ENCODE peak calls at places on chromosomes 13 and 19, in seven cellular contexts. One of them, this sample, is unnamed.

GRCh38 chr13:73074101-73074500 is 15.3 kb downstream of the KLF5 start:
- DNase-seq in PC-3: no peak
- DNase-seq in skeletal muscle cell: no peak
- DNase-seq in lung microvascular endothelial cell: no peak
- DNase-seq in stimulated activated CD8-positive, alpha-beta memory T cell treated with anti-CD3 and anti-CD28 coated beads, Interleukin-2, amount 100 ng/mL, for 1 hour: no peak
- DNase-seq in Peyer's patch: no peak
- DNase-seq in stimulated activated CD4-positive, alpha-beta T cell treated with anti-CD3 and anti-CD28 coated beads, Interleukin-1b, Interleukin-23, amount 100 ng/mL, for 4 hours: no peak
- DNase-seq in this sample: no peak

GRCh38 chr19:3670258-3670795 is 29.9 kb downstream of the PIP5K1C start:
- DNase-seq in Peyer's patch: no peak
- DNase-seq in stimulated activated CD4-positive, alpha-beta T cell treated with anti-CD3 and anti-CD28 coated beads, Interleukin-1b, Interleukin-23, amount 100 ng/mL, for 4 hours: no peak
- DNase-seq in skeletal muscle cell: peak
- DNase-seq in lung microvascular endothelial cell: peak
- DNase-seq in PC-3: no peak
- DNase-seq in stimulated activated CD8-positive, alpha-beta memory T cell treated with anti-CD3 and anti-CD28 coated beads, Interleukin-2, amount 100 ng/mL, for 1 hour: no peak
- DNase-seq in this sample: peak

GRCh38 chr13:51177188-51177587 is 45.0 kb upstream of the FAM124A start:
- DNase-seq in Peyer's patch: no peak
- DNase-seq in skeletal muscle cell: no peak
- DNase-seq in stimulated activated CD8-positive, alpha-beta memory T cell treated with anti-CD3 and anti-CD28 coated beads, Interleukin-2, amount 100 ng/mL, for 1 hour: no peak
- DNase-seq in lung microvascular endothelial cell: no peak
- DNase-seq in PC-3: no peak
- DNase-seq in stimulated activated CD4-positive, alpha-beta T cell treated with anti-CD3 and anti-CD28 coated beads, Interleukin-1b, Interleukin-23, amount 100 ng/mL, for 4 hours: no peak
- DNase-seq in this sample: no peak

GRCh38 chr13:87999141-87999765 is 328.1 kb downstream of the SLITRK5 start:
- DNase-seq in lung microvascular endothelial cell: no peak
- DNase-seq in stimulated activated CD8-positive, alpha-beta memory T cell treated with anti-CD3 and anti-CD28 coated beads, Interleukin-2, amount 100 ng/mL, for 1 hour: no peak
- DNase-seq in stimulated activated CD4-positive, alpha-beta T cell treated with anti-CD3 and anti-CD28 coated beads, Interleukin-1b, Interleukin-23, amount 100 ng/mL, for 4 hours: no peak
- DNase-seq in PC-3: peak
- DNase-seq in Peyer's patch: no peak
- DNase-seq in skeletal muscle cell: peak
- DNase-seq in this sample: peak

GRCh38 chr19:11495481-11495880 is 10.2 kb downstream of the ZNF653 start:
- DNase-seq in stimulated activated CD4-positive, alpha-beta T cell treated with anti-CD3 and anti-CD28 coated beads, Interleukin-1b, Interleukin-23, amount 100 ng/mL, for 4 hours: no peak
- DNase-seq in skeletal muscle cell: no peak
- DNase-seq in Peyer's patch: no peak
- DNase-seq in PC-3: no peak
- DNase-seq in stimulated activated CD8-positive, alpha-beta memory T cell treated with anti-CD3 and anti-CD28 coated beads, Interleukin-2, amount 100 ng/mL, for 1 hour: no peak
- DNase-seq in lung microvascular endothelial cell: no peak
- DNase-seq in this sample: no peak

GRCh38 chr13:79874396-79875360 is 393.7 kb downstream of the NDFIP2 start:
- DNase-seq in PC-3: no peak
- DNase-seq in lung microvascular endothelial cell: no peak
- DNase-seq in skeletal muscle cell: no peak
- DNase-seq in Peyer's patch: no peak
- DNase-seq in stimulated activated CD8-positive, alpha-beta memory T cell treated with anti-CD3 and anti-CD28 coated beads, Interleukin-2, amount 100 ng/mL, for 1 hour: no peak
- DNase-seq in stimulated activated CD4-positive, alpha-beta T cell treated with anti-CD3 and anti-CD28 coated beads, Interleukin-1b, Interleukin-23, amount 100 ng/mL, for 4 hours: no peak
- DNase-seq in this sample: no peak

GRCh38 chr13:39385621-39386231 is 217.3 kb downstream of the LHFPL6 start:
- DNase-seq in lung microvascular endothelial cell: peak
- DNase-seq in PC-3: no peak
- DNase-seq in stimulated activated CD8-positive, alpha-beta memory T cell treated with anti-CD3 and anti-CD28 coated beads, Interleukin-2, amount 100 ng/mL, for 1 hour: no peak
- DNase-seq in skeletal muscle cell: no peak
- DNase-seq in Peyer's patch: no peak
- DNase-seq in stimulated activated CD4-positive, alpha-beta T cell treated with anti-CD3 and anti-CD28 coated beads, Interleukin-1b, Interleukin-23, amount 100 ng/mL, for 4 hours: no peak
- DNase-seq in this sample: no peak

GRCh38 chr13:102286326-102286725 is 115.5 kb downstream of the FGF14 start:
- DNase-seq in stimulated activated CD8-positive, alpha-beta memory T cell treated with anti-CD3 and anti-CD28 coated beads, Interleukin-2, amount 100 ng/mL, for 1 hour: no peak
- DNase-seq in skeletal muscle cell: peak
- DNase-seq in Peyer's patch: no peak
- DNase-seq in PC-3: peak
- DNase-seq in stimulated activated CD4-positive, alpha-beta T cell treated with anti-CD3 and anti-CD28 coated beads, Interleukin-1b, Interleukin-23, amount 100 ng/mL, for 4 hours: no peak
- DNase-seq in lung microvascular endothelial cell: no peak
- DNase-seq in this sample: peak

GRCh38 chr13:73225983-73226382 is 167.2 kb downstream of the KLF5 start:
- DNase-seq in lung microvascular endothelial cell: no peak
- DNase-seq in stimulated activated CD8-positive, alpha-beta memory T cell treated with anti-CD3 and anti-CD28 coated beads, Interleukin-2, amount 100 ng/mL, for 1 hour: no peak
- DNase-seq in skeletal muscle cell: no peak
- DNase-seq in stimulated activated CD4-positive, alpha-beta T cell treated with anti-CD3 and anti-CD28 coated beads, Interleukin-1b, Interleukin-23, amount 100 ng/mL, for 4 hours: no peak
- DNase-seq in PC-3: no peak
- DNase-seq in Peyer's patch: no peak
- DNase-seq in this sample: no peak

GRCh38 chr19:5679289-5680082 is 830 bp downstream of the MICOS13 start:
- DNase-seq in skeletal muscle cell: no peak
- DNase-seq in PC-3: no peak
- DNase-seq in lung microvascular endothelial cell: no peak
- DNase-seq in Peyer's patch: no peak
- DNase-seq in stimulated activated CD8-positive, alpha-beta memory T cell treated with anti-CD3 and anti-CD28 coated beads, Interleukin-2, amount 100 ng/mL, for 1 hour: no peak
- DNase-seq in stimulated activated CD4-positive, alpha-beta T cell treated with anti-CD3 and anti-CD28 coated beads, Interleukin-1b, Interleukin-23, amount 100 ng/mL, for 4 hours: no peak
- DNase-seq in this sample: no peak